ENCODE peak calls at places on chromosomes 3 and 15, in ten cellular contexts. L, V, A, W, Z, X, F, R, I and M are unnamed samples. For H3K36me3, the result is how much of the 10 kb centered on the place peaks cover.

GRCh38 chr15:90917569-90917968 is 14.5 kb downstream of the MAN2A2 start:
- DNase-seq in L (no peak), V (no peak), A (no peak), W (no peak), Z (no peak), X (no peak), F (no peak), R (no peak), I (no peak), M (no peak)

GRCh38 chr3:68773401-68773800 is 158.9 kb downstream of the TAFA4 start:
- DNase-seq in L (no peak), V (no peak), A (no peak), W (no peak), Z (no peak), X (no peak), F (no peak), R (no peak), I (no peak), M (no peak)

GRCh38 chr3:128590948-128591347 is 59.7 kb downstream of the RPN1 start:
- DNase-seq in L (peak), V (no peak), A (no peak), W (no peak), Z (no peak), X (no peak), F (no peak), R (no peak), I (no peak), M (no peak)

GRCh38 chr15:29120593-29121368 is 148.8 kb downstream of the NSMCE3 start:
- DNase-seq in L (no peak), V (no peak), A (no peak), W (no peak), Z (no peak), X (no peak), F (no peak), R (no peak), I (no peak), M (no peak)

GRCh38 chr15:32909431-32909830 is 191.6 kb downstream of the GREM1 start:
- DNase-seq in L (no peak), V (no peak), A (no peak), W (no peak), Z (no peak), X (peak), F (no peak), R (no peak), I (no peak), M (no peak)

GRCh38 chr3:10338164-10338470 is 17.2 kb upstream of the SEC13 start:
- DNase-seq in L (no peak), V (no peak), A (no peak), W (no peak), Z (no peak), X (no peak), F (no peak), R (no peak), I (no peak), M (no peak)

GRCh38 chr3:148075829-148076716 is 621.6 kb upstream of the AGTR1 start:
- DNase-seq in L (peak), V (no peak), A (no peak), W (no peak), Z (peak), X (peak), F (peak), R (peak), I (no peak), M (peak)

GRCh38 chr3:64650096-64650622 is 37.6 kb downstream of the ADAMTS9 start:
- DNase-seq in L (no peak), V (no peak), A (no peak), W (no peak), Z (no peak), X (peak), F (no peak), R (no peak), I (no peak), M (no peak)

GRCh38 chr3:149792485-149793270 is at the start of gene ANKUB1:
- DNase-seq in L (no peak), V (no peak), A (no peak), W (no peak), Z (no peak), X (no peak), F (no peak), R (no peak), I (no peak), M (no peak)

GRCh38 chr3:45464336-45464809 is 76.0 kb downstream of the LARS2 start:
- DNase-seq in L (peak), V (no peak), A (no peak), W (peak), Z (no peak), X (peak), F (no peak), R (no peak), I (no peak), M (no peak)

GRCh38 chr3:95721938-95722337 is 1092.5 kb upstream of the EPHA6 start:
- DNase-seq in L (no peak), V (no peak), A (no peak), W (no peak), Z (peak), X (no peak), F (no peak), R (no peak), I (no peak), M (no peak)

GRCh38 chr15:91915576-91915975 is 62.1 kb downstream of the SLCO3A1 start:
- DNase-seq in L (no peak), V (no peak), A (no peak), W (no peak), Z (no peak), X (no peak), F (peak), R (no peak), I (no peak), M (no peak)

GRCh38 chr15:87287156-87287555 is 969.4 kb downstream of the NTRK3 start:
- DNase-seq in L (no peak), V (no peak), A (no peak), W (no peak), Z (no peak), X (no peak), F (no peak), R (peak), I (no peak), M (no peak)

GRCh38 chr3:189038773-189039720 is 132.7 kb upstream of the TPRG1 start:
- DNase-seq in L (no peak), V (no peak), A (no peak), W (no peak), Z (peak), X (no peak), F (no peak), R (no peak), I (no peak), M (no peak)

GRCh38 chr3:84108442-84108971 is 850.3 kb upstream of the CADM2 start:
- DNase-seq in L (no peak), V (no peak), A (no peak), W (no peak), Z (no peak), X (no peak), F (no peak), R (no peak), I (no peak), M (peak)

GRCh38 chr15:66105286-66105984 is 148.1 kb downstream of the MEGF11 start:
- DNase-seq in L (no peak), V (no peak), A (no peak), W (no peak), Z (no peak), X (no peak), F (no peak), R (no peak), I (no peak), M (no peak)

GRCh38 chr15:88645171-88646087 is 6.6 kb downstream of the ISG20 start:
- DNase-seq in L (no peak), V (no peak), A (no peak), W (no peak), Z (no peak), X (no peak), F (no peak), R (no peak), I (no peak), M (no peak)

GRCh38 chr15:82539690-82540054 is 585 bp downstream of the RPS17 start:
- DNase-seq in L (no peak), V (no peak), A (no peak), W (no peak), Z (no peak), X (no peak), F (peak), R (no peak), I (no peak), M (no peak)

GRCh38 chr3:64918989-64919388 is 231.2 kb upstream of the ADAMTS9 start:
- DNase-seq in L (no peak), V (no peak), A (no peak), W (no peak), Z (no peak), X (no peak), F (no peak), R (no peak), I (no peak), M (no peak)

GRCh38 chr15:29925227-29926082 is 103.2 kb upstream of the TJP1 start:
- DNase-seq in L (peak), V (peak), A (peak), W (peak), Z (peak), X (peak), F (peak), R (no peak), I (no peak), M (peak)

GRCh38 chr15:51878446-51879386 is 49.3 kb downstream of the TMOD3 start:
- DNase-seq in L (no peak), V (no peak), A (no peak), W (no peak), Z (no peak), X (peak), F (no peak), R (no peak), I (no peak), M (no peak)

GRCh38 chr3:194485471-194485875 is 1.3 kb downstream of the ATP13A3 start:
- DNase-seq in L (no peak), V (no peak), A (no peak), W (no peak), Z (peak), X (peak), F (no peak), R (no peak), I (no peak), M (no peak)

GRCh38 chr15:51030649-51031316 is 63.9 kb downstream of the TNFAIP8L3 start:
- DNase-seq in L (no peak), V (no peak), A (no peak), W (no peak), Z (no peak), X (no peak), F (no peak), R (peak), I (no peak), M (peak)

GRCh38 chr3:188006726-188007393 is 147.1 kb upstream of the LPP start:
- DNase-seq in L (no peak), V (no peak), A (no peak), W (no peak), Z (no peak), X (peak), F (no peak), R (no peak), I (peak), M (peak)

GRCh38 chr3:10196389-10197052 is 31.8 kb downstream of the IRAK2 start:
- DNase-seq in L (no peak), V (peak), A (no peak), W (no peak), Z (peak), X (no peak), F (no peak), R (no peak), I (no peak), M (peak)

GRCh38 chr3:24222165-24222805 is 272.4 kb downstream of the THRB start:
- DNase-seq in L (no peak), V (no peak), A (no peak), W (no peak), Z (no peak), X (no peak), F (no peak), R (peak), I (no peak), M (no peak)

GRCh38 chr15:29044506-29044905 is 158.7 kb downstream of the APBA2 start:
- DNase-seq in L (no peak), V (no peak), A (no peak), W (no peak), Z (no peak), X (no peak), F (no peak), R (no peak), I (no peak), M (no peak)

GRCh38 chr3:30308131-30308530 is 298.3 kb upstream of the TGFBR2 start:
- DNase-seq in L (no peak), V (no peak), A (no peak), W (no peak), Z (no peak), X (no peak), F (no peak), R (peak), I (no peak), M (no peak)

GRCh38 chr3:137946341-137946973 is 63.5 kb upstream of the CLDN18 start:
- DNase-seq in L (peak), V (peak), A (peak), W (peak), Z (peak), X (peak), F (peak), R (no peak), I (no peak), M (peak)

GRCh38 chr3:5022966-5023776 is 43.9 kb downstream of the BHLHE40 start:
- DNase-seq in L (peak), V (no peak), A (peak), W (no peak), Z (no peak), X (peak), F (no peak), R (peak), I (peak), M (peak)

GRCh38 chr3:144549161-144549560 is 577.5 kb downstream of the DIPK2A start:
- DNase-seq in L (peak), V (no peak), A (no peak), W (no peak), Z (peak), X (no peak), F (no peak), R (no peak), I (no peak), M (no peak)

GRCh38 chr15:71747128-71748083 is 62.9 kb upstream of the NR2E3 start:
- DNase-seq in L (no peak), V (no peak), A (no peak), W (no peak), Z (no peak), X (peak), F (peak), R (peak), I (no peak), M (peak)

GRCh38 chr3:129467934-129468333 is 27.9 kb downstream of the IFT122 start:
- DNase-seq in L (no peak), V (no peak), A (no peak), W (no peak), Z (no peak), X (no peak), F (no peak), R (no peak), I (no peak), M (no peak)

GRCh38 chr15:48541659-48542334 is 103.7 kb downstream of the FBN1 start:
- DNase-seq in L (no peak), V (no peak), A (no peak), W (no peak), Z (peak), X (peak), F (no peak), R (peak), I (no peak), M (peak)

GRCh38 chr15:82805994-82806406 is at the start of gene FSD2:
- DNase-seq in L (no peak), V (peak), A (peak), W (no peak), Z (peak), X (no peak), F (no peak), R (no peak), I (peak), M (no peak)

GRCh38 chr3:14156201-14156600 is 22.2 kb downstream of the XPC start:
- DNase-seq in L (no peak), V (no peak), A (no peak), W (no peak), Z (no peak), X (no peak), F (no peak), R (no peak), I (no peak), M (no peak)

GRCh38 chr3:179771797-179772196 is 119.0 kb downstream of the USP13 start:
- DNase-seq in L (no peak), V (no peak), A (no peak), W (no peak), Z (no peak), X (no peak), F (no peak), R (no peak), I (no peak), M (no peak)

GRCh38 chr3:14425574-14426304 is 23.3 kb downstream of the SLC6A6 start:
- DNase-seq in L (no peak), V (no peak), A (no peak), W (peak), Z (no peak), X (no peak), F (no peak), R (no peak), I (no peak), M (no peak)

GRCh38 chr15:30962659-30963058 is 28.8 kb downstream of the MTMR10 start:
- DNase-seq in L (no peak), V (no peak), A (no peak), W (no peak), Z (no peak), X (no peak), F (no peak), R (no peak), I (no peak), M (no peak)
- H3K36me3 ChIP-seq in L (under half), V (half or more), A (under half), W (half or more), Z (under half), X (under half), F (under half), R (under half), I (under half), M (under half)

GRCh38 chr3:109152326-109152725 is 15.8 kb downstream of the C3orf85 start:
- DNase-seq in L (no peak), V (no peak), A (no peak), W (no peak), Z (no peak), X (no peak), F (peak), R (no peak), I (no peak), M (no peak)
- H3K36me3 ChIP-seq in L (under half), V (under half), A (under half), W (under half), Z (under half), X (under half), F (under half), R (under half), I (under half), M (under half)

DNA sequence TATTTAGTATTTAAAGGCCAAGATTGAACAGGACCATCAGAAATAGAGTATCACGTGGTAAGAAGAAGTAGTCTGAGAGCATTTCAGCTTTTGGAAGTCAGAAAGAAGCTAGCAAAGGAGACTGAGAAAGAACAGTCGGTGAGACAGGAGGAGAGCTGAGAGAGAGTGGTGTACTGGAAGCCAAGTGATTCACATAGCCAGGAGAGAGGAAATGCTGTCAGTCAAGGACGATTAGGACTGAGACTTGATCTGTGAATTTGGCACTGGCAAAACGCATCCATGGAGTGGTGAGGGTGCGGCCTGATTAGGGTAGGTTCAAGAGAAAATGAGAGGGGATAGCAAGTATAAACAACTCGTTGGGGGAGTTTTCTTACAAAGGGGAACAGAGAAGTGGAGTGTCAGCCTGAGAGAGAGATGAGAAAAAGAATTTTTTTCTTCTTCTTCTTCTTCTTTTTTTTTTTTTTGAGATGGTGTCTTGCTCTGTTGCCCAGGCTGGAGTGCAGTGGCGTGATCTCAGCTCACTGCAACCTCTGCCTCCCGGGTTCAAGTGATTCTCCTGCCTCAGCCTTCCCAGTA is 44.9 kb downstream of the CHD2 start:
- DNase-seq in L (no peak), V (no peak), A (no peak), W (no peak), Z (no peak), X (no peak), F (no peak), R (no peak), I (no peak), M (no peak)
- H3K36me3 ChIP-seq in L (half or more), V (half or more), A (under half), W (half or more), Z (under half), X (under half), F (half or more), R (under half), I (half or more), M (half or more)

DNA sequence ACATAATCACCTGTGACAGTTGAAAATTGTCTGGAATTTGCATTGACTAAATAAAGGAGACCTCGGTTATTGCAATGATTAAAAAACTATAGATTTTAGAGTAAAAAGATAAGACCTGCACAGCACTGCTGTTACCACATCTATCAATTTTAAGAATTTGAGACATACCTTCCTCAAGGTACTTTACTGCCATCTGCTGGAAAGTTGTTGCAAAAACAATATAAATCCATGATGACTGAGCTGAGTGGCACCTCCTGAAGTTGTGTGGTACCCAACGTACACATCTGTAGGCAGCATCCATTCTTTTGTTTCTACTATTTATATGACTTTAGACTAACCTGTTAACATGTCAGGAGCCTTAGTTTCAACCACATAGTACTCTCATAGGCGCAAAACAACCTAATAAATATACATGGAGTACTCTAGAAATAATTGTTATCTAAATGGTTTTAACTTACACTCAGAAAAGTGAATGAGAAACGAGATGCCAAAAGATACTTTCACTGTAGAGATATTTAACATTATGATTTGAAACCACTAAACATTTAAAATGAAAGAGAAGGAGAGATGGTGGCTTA is 106.7 kb downstream of the GHSR start:
- DNase-seq in L (peak), V (no peak), A (no peak), W (no peak), Z (peak), X (peak), F (no peak), R (no peak), I (no peak), M (no peak)
- H3K36me3 ChIP-seq in L (under half), V (half or more), A (under half), W (half or more), Z (under half), X (under half), F (under half), R (under half), I (half or more), M (half or more)

GRCh38 chr15:70065006-70065722 is 32.6 kb downstream of the TLE3 start:
- DNase-seq in L (no peak), V (no peak), A (peak), W (peak), Z (no peak), X (no peak), F (peak), R (no peak), I (no peak), M (no peak)
- H3K36me3 ChIP-seq in L (under half), V (half or more), A (half or more), W (half or more), Z (under half), X (half or more), F (under half), R (under half), I (under half), M (half or more)

GRCh38 chr3:121723485-121723884 is 26.1 kb downstream of the GOLGB1 start:
- DNase-seq in L (no peak), V (no peak), A (no peak), W (no peak), Z (no peak), X (peak), F (no peak), R (no peak), I (no peak), M (no peak)

GRCh38 chr3:121720163-121720562 is 29.4 kb downstream of the GOLGB1 start:
- DNase-seq in L (no peak), V (no peak), A (no peak), W (no peak), Z (no peak), X (no peak), F (no peak), R (no peak), I (no peak), M (no peak)

GRCh38 chr3:121718205-121718846 is 31.2 kb downstream of the GOLGB1 start:
- DNase-seq in L (no peak), V (no peak), A (no peak), W (no peak), Z (peak), X (no peak), F (no peak), R (no peak), I (no peak), M (no peak)

GRCh38 chr3:121722346-121722745 is 27.2 kb downstream of the GOLGB1 start:
- DNase-seq in L (no peak), V (no peak), A (no peak), W (no peak), Z (no peak), X (no peak), F (no peak), R (no peak), I (no peak), M (no peak)

GRCh38 chr3:121719423-121719822 is 30.1 kb downstream of the GOLGB1 start:
- DNase-seq in L (no peak), V (no peak), A (no peak), W (no peak), Z (no peak), X (no peak), F (no peak), R (no peak), I (no peak), M (no peak)
- H3K36me3 ChIP-seq in L (under half), V (half or more), A (under half), W (half or more), Z (under half), X (under half), F (under half), R (under half), I (half or more), M (half or more)

GRCh38 chr3:49112262-49112661 is 7.7 kb upstream of the QARS1 start:
- DNase-seq in L (no peak), V (no peak), A (no peak), W (no peak), Z (no peak), X (no peak), F (no peak), R (no peak), I (no peak), M (no peak)
- H3K36me3 ChIP-seq in L (under half), V (half or more), A (half or more), W (half or more), Z (under half), X (half or more), F (half or more), R (half or more), I (half or more), M (under half)

GRCh38 chr15:99474981-99475753 is 90.6 kb upstream of the MEF2A start:
- DNase-seq in L (no peak), V (peak), A (peak), W (peak), Z (no peak), X (no peak), F (no peak), R (no peak), I (peak), M (no peak)
- H3K36me3 ChIP-seq in L (under half), V (under half), A (under half), W (under half), Z (under half), X (under half), F (under half), R (under half), I (under half), M (under half)